ENCODE peak calls at places on chromosomes 2 and 18, in six cellular contexts. One of them, this sample, is unnamed.

GRCh38 chr2:15146960-15147359 is 414.2 kb downstream of the NBAS start:
- DNase-seq in cardiac fibroblast: no peak
- DNase-seq in HFFc6: no peak
- DNase-seq in dorsolateral prefrontal cortex: no peak
- DNase-seq in pancreas: no peak
- DNase-seq in transverse colon: no peak
- DNase-seq in this sample: no peak

GRCh38 chr18:76013041-76013440 is 482.0 kb downstream of the ZNF516 start:
- DNase-seq in cardiac fibroblast: no peak
- DNase-seq in HFFc6: no peak
- DNase-seq in dorsolateral prefrontal cortex: no peak
- DNase-seq in pancreas: no peak
- DNase-seq in transverse colon: no peak
- DNase-seq in this sample: no peak

GRCh38 chr18:34796013-34796657 is 86.0 kb downstream of the DTNA start:
- DNase-seq in cardiac fibroblast: no peak
- DNase-seq in HFFc6: no peak
- DNase-seq in dorsolateral prefrontal cortex: no peak
- DNase-seq in pancreas: no peak
- DNase-seq in transverse colon: no peak
- DNase-seq in this sample: no peak

GRCh38 chr2:216559625-216560156 is 61.0 kb downstream of the RPL37A start:
- DNase-seq in cardiac fibroblast: no peak
- DNase-seq in HFFc6: no peak
- DNase-seq in dorsolateral prefrontal cortex: no peak
- DNase-seq in pancreas: no peak
- DNase-seq in transverse colon: no peak
- DNase-seq in this sample: no peak

GRCh38 chr2:194289712-194290346 is 1367.2 kb upstream of the SLC39A10 start:
- DNase-seq in cardiac fibroblast: no peak
- DNase-seq in HFFc6: no peak
- DNase-seq in dorsolateral prefrontal cortex: no peak
- DNase-seq in pancreas: no peak
- DNase-seq in transverse colon: no peak
- DNase-seq in this sample: no peak

GRCh38 chr18:62897153-62897552 is 181.8 kb downstream of the PHLPP1 start:
- DNase-seq in cardiac fibroblast: peak; percentile 20
- DNase-seq in HFFc6: peak; percentile 32
- DNase-seq in dorsolateral prefrontal cortex: no peak
- DNase-seq in pancreas: no peak
- DNase-seq in transverse colon: no peak
- DNase-seq in this sample: no peak

GRCh38 chr2:181036848-181037603 is 56.6 kb downstream of the UBE2E3 start:
- DNase-seq in cardiac fibroblast: peak; percentile 72
- DNase-seq in HFFc6: peak; percentile 86
- DNase-seq in dorsolateral prefrontal cortex: no peak
- DNase-seq in pancreas: no peak
- DNase-seq in transverse colon: no peak
- DNase-seq in this sample: no peak

GRCh38 chr18:49561377-49562193 is at the start of gene LIPG:
- DNase-seq in cardiac fibroblast: peak; percentile 85
- DNase-seq in HFFc6: no peak
- DNase-seq in dorsolateral prefrontal cortex: no peak
- DNase-seq in pancreas: peak; percentile 62
- DNase-seq in transverse colon: peak; percentile 85
- DNase-seq in this sample: peak; percentile 37

GRCh38 chr2:129910446-129911362 is 68.8 kb upstream of the RAB6C start:
- DNase-seq in cardiac fibroblast: no peak
- DNase-seq in HFFc6: no peak
- DNase-seq in dorsolateral prefrontal cortex: no peak
- DNase-seq in pancreas: no peak
- DNase-seq in transverse colon: no peak
- DNase-seq in this sample: no peak

GRCh38 chr2:8587251-8587791 is 94.5 kb upstream of the ID2 start:
- DNase-seq in cardiac fibroblast: no peak
- DNase-seq in HFFc6: no peak
- DNase-seq in dorsolateral prefrontal cortex: no peak
- DNase-seq in pancreas: no peak
- DNase-seq in transverse colon: no peak
- DNase-seq in this sample: no peak

GRCh38 chr2:54726431-54726830 is 3.0 kb downstream of the EML6 start:
- DNase-seq in cardiac fibroblast: no peak
- DNase-seq in HFFc6: no peak
- DNase-seq in dorsolateral prefrontal cortex: no peak
- DNase-seq in pancreas: no peak
- DNase-seq in transverse colon: no peak
- DNase-seq in this sample: no peak

GRCh38 chr18:4450065-4450676 is 4.9 kb downstream of the DLGAP1 start:
- DNase-seq in cardiac fibroblast: no peak
- DNase-seq in HFFc6: no peak
- DNase-seq in dorsolateral prefrontal cortex: no peak
- DNase-seq in pancreas: no peak
- DNase-seq in transverse colon: no peak
- DNase-seq in this sample: no peak

GRCh38 chr2:160906878-160907277 is 253.3 kb upstream of the TANK start:
- DNase-seq in cardiac fibroblast: no peak
- DNase-seq in HFFc6: no peak
- DNase-seq in dorsolateral prefrontal cortex: no peak
- DNase-seq in pancreas: no peak
- DNase-seq in transverse colon: no peak
- DNase-seq in this sample: no peak

GRCh38 chr2:121130301-121130850 is 154.6 kb downstream of the TFCP2L1 start:
- DNase-seq in cardiac fibroblast: no peak
- DNase-seq in HFFc6: no peak
- DNase-seq in dorsolateral prefrontal cortex: no peak
- DNase-seq in pancreas: no peak
- DNase-seq in transverse colon: no peak
- DNase-seq in this sample: no peak

GRCh38 chr2:86633094-86633740 is 9.6 kb upstream of the RNF103 start:
- DNase-seq in cardiac fibroblast: no peak
- DNase-seq in HFFc6: no peak
- DNase-seq in dorsolateral prefrontal cortex: peak; percentile 49
- DNase-seq in pancreas: peak; percentile 78
- DNase-seq in transverse colon: peak; percentile 35
- DNase-seq in this sample: no peak

GRCh38 chr2:174342600-174343342 is 8.0 kb downstream of the SP9 start:
- DNase-seq in cardiac fibroblast: no peak
- DNase-seq in HFFc6: no peak
- DNase-seq in dorsolateral prefrontal cortex: no peak
- DNase-seq in pancreas: no peak
- DNase-seq in transverse colon: no peak
- DNase-seq in this sample: no peak

GRCh38 chr18:54835944-54836343 is 7.7 kb downstream of the RAB27B start:
- DNase-seq in cardiac fibroblast: no peak
- DNase-seq in HFFc6: no peak
- DNase-seq in dorsolateral prefrontal cortex: no peak
- DNase-seq in pancreas: no peak
- DNase-seq in transverse colon: no peak
- DNase-seq in this sample: no peak

GRCh38 chr2:30362468-30363081 is 84.5 kb upstream of the LCLAT1 start:
- DNase-seq in cardiac fibroblast: no peak
- DNase-seq in HFFc6: peak; percentile 45
- DNase-seq in dorsolateral prefrontal cortex: no peak
- DNase-seq in pancreas: no peak
- DNase-seq in transverse colon: no peak
- DNase-seq in this sample: no peak

GRCh38 chr2:105961599-105962146 is 217.0 kb downstream of the NCK2 start:
- DNase-seq in cardiac fibroblast: no peak
- DNase-seq in HFFc6: no peak
- DNase-seq in dorsolateral prefrontal cortex: no peak
- DNase-seq in pancreas: no peak
- DNase-seq in transverse colon: no peak
- DNase-seq in this sample: no peak

GRCh38 chr2:204604061-204604460 is 58.8 kb downstream of the PARD3B start:
- DNase-seq in cardiac fibroblast: peak; percentile 10
- DNase-seq in HFFc6: no peak
- DNase-seq in dorsolateral prefrontal cortex: no peak
- DNase-seq in pancreas: no peak
- DNase-seq in transverse colon: no peak
- DNase-seq in this sample: no peak

GRCh38 chr2:216519154-216519762 is 20.6 kb downstream of the RPL37A start:
- DNase-seq in cardiac fibroblast: peak; percentile 89
- DNase-seq in HFFc6: peak; percentile 70
- DNase-seq in dorsolateral prefrontal cortex: no peak
- DNase-seq in pancreas: no peak
- DNase-seq in transverse colon: peak; percentile 72
- DNase-seq in this sample: peak; percentile 29

GRCh38 chr2:206023183-206023582 is 62.8 kb downstream of the INO80D start:
- DNase-seq in cardiac fibroblast: peak; percentile 6
- DNase-seq in HFFc6: no peak
- DNase-seq in dorsolateral prefrontal cortex: no peak
- DNase-seq in pancreas: no peak
- DNase-seq in transverse colon: no peak
- DNase-seq in this sample: no peak

GRCh38 chr2:46913471-46914381 is 1.9 kb downstream of the MCFD2 start:
- DNase-seq in cardiac fibroblast: peak; percentile 67
- DNase-seq in HFFc6: peak; percentile 75
- DNase-seq in dorsolateral prefrontal cortex: no peak
- DNase-seq in pancreas: peak; percentile 80
- DNase-seq in transverse colon: peak; percentile 32
- DNase-seq in this sample: no peak

GRCh38 chr2:148052687-148053086 is 31.8 kb downstream of the MBD5 start:
- DNase-seq in cardiac fibroblast: no peak
- DNase-seq in HFFc6: no peak
- DNase-seq in dorsolateral prefrontal cortex: no peak
- DNase-seq in pancreas: no peak
- DNase-seq in transverse colon: no peak
- DNase-seq in this sample: no peak

GRCh38 chr2:222883420-222883819 is 22.6 kb downstream of the ACSL3 start:
- DNase-seq in cardiac fibroblast: peak; percentile 53
- DNase-seq in HFFc6: no peak
- DNase-seq in dorsolateral prefrontal cortex: no peak
- DNase-seq in pancreas: no peak
- DNase-seq in transverse colon: no peak
- DNase-seq in this sample: no peak

GRCh38 chr2:149648282-149649030 is 60.9 kb upstream of the MMADHC start:
- DNase-seq in cardiac fibroblast: peak; percentile 98
- DNase-seq in HFFc6: peak; percentile 99
- DNase-seq in dorsolateral prefrontal cortex: no peak
- DNase-seq in pancreas: no peak
- DNase-seq in transverse colon: no peak
- DNase-seq in this sample: no peak

DNA sequence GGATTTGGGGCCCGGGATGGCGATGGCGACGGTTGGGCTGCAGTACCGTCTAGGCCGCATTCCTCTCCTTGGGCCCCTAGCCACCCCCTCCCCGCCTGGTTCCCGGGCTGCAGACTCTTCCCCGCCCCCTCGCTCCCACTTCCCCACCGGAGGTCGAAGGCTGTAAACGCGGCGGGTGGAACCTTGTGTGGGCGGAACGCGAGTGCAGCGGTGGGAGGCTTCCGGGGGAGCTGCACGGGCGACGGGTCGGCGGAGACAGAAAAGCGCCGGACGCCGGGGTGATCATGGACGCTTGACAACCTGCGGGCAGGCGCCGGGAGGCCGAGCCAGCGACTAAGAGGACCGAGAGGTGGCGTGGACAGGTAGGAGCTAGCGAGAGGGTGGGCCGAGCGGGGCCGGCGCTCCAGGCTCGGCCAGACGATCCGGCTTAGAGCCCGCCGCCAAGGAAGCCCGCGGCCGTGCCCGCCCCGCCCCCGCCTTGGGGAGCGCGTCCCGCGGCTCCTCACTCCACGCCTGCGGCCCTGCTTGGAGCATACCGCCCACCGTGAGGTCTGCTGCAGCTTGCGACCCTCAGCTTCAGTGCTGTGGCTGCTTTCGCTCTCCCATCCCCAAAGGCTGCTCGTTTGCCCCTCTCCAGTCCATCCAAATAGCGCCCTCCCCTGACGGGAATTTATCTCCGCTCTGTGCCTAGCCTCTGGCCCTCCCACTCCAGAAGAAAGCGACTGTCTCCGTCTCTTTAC is at the start of gene COPS7B:
- DNase-seq in cardiac fibroblast: peak; percentile 86
- DNase-seq in HFFc6: peak; percentile 70
- DNase-seq in dorsolateral prefrontal cortex: peak; percentile 77
- DNase-seq in pancreas: peak; percentile 94
- DNase-seq in transverse colon: peak; percentile 79
- DNase-seq in this sample: peak; percentile 78
- TF ChIP-seq CTCF in cardiac fibroblast: peak; percentile 47
- TF ChIP-seq CTCF in HFFc6: peak; percentile 78
- TF ChIP-seq CTCF in dorsolateral prefrontal cortex: no peak
- TF ChIP-seq CTCF in pancreas: no peak
- TF ChIP-seq CTCF in transverse colon: no peak
- TF ChIP-seq CTCF in this sample: peak; percentile 36

DNA sequence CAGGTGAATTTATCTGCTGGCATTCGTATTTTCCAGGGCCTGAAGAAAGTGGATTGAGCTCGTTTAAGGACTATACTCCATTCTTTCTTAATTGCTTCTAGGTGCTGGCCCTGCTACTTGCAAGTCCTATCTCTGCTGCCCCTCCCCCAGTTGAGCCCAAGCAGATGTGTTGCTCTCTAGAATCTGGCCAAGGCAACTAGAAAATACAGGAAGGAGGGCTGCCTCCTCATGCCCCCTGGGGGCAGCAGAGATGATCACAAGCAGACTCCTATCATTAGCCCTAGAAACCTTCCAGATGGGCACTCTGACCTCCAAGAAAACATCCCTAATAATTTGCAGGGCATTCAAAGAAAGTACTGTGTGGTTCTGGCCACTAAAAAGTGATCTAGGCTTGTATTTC is 72.5 kb upstream of the CYP26B1 start:
- DNase-seq in cardiac fibroblast: no peak
- DNase-seq in HFFc6: no peak
- DNase-seq in dorsolateral prefrontal cortex: no peak
- DNase-seq in pancreas: no peak
- DNase-seq in transverse colon: no peak
- DNase-seq in this sample: no peak
- TF ChIP-seq CTCF in cardiac fibroblast: peak; percentile 13
- TF ChIP-seq CTCF in HFFc6: peak; percentile 50
- TF ChIP-seq CTCF in dorsolateral prefrontal cortex: no peak
- TF ChIP-seq CTCF in pancreas: no peak
- TF ChIP-seq CTCF in transverse colon: no peak
- TF ChIP-seq CTCF in this sample: no peak

GRCh38 chr2:97659256-97660043 is 4.4 kb downstream of the ACTR1B start:
- DNase-seq in cardiac fibroblast: no peak
- DNase-seq in HFFc6: no peak
- DNase-seq in dorsolateral prefrontal cortex: no peak
- DNase-seq in pancreas: peak; percentile 61
- DNase-seq in transverse colon: no peak
- DNase-seq in this sample: no peak
- TF ChIP-seq CTCF in cardiac fibroblast: no peak
- TF ChIP-seq CTCF in HFFc6: no peak
- TF ChIP-seq CTCF in dorsolateral prefrontal cortex: no peak
- TF ChIP-seq CTCF in pancreas: no peak
- TF ChIP-seq CTCF in transverse colon: no peak
- TF ChIP-seq CTCF in this sample: no peak

DNA sequence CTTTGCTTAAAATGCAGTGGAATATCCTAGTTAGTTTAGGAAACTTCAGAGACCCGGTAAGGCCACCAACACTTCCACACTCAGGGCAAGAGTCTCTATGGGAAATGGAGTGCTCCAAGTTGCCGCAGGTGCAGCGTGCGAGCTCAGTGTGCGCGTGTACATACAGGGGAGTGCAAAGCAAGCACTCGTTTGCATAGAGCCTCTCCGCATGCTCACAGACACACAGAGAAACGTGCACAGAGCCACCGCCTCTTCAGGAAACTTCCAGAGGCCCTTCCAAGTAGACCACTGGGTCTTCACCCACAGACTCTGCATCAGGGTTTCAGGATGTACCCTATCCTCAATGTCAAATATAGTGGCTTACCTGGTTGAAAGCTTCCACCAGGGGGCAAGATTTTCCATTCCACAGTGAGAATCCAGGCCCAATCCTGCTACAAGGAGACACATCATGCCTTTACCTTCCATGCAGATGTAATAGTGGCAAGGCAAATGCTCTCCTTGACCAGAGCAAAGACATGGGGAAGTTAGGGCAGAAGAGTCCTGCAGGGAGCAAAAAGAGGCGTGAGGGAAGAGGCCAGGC is 513.0 kb upstream of the MYT1L start:
- DNase-seq in cardiac fibroblast: no peak
- DNase-seq in HFFc6: no peak
- DNase-seq in dorsolateral prefrontal cortex: no peak
- DNase-seq in pancreas: no peak
- DNase-seq in transverse colon: no peak
- DNase-seq in this sample: no peak
- TF ChIP-seq CTCF in cardiac fibroblast: no peak
- TF ChIP-seq CTCF in HFFc6: peak; percentile 27
- TF ChIP-seq CTCF in dorsolateral prefrontal cortex: no peak
- TF ChIP-seq CTCF in pancreas: no peak
- TF ChIP-seq CTCF in transverse colon: peak; percentile 9
- TF ChIP-seq CTCF in this sample: no peak